ENCODE peak calls at places on chromosome 6, in ten cellular contexts. One of them, this sample, is unnamed.

GRCh38 chr6:111894951-111895350 is 21.7 kb upstream of the FYN start:
- DNase-seq in DND-41: no peak
- DNase-seq in breast epithelium: no peak
- DNase-seq in bronchial epithelial cell: no peak
- DNase-seq in mesendoderm: no peak
- DNase-seq in astrocyte: no peak
- DNase-seq in aorta: no peak
- DNase-seq in upper lobe of right lung: no peak
- DNase-seq in endodermal cell: no peak
- DNase-seq in left lung: no peak
- DNase-seq in this sample: peak; percentile 26

GRCh38 chr6:42929928-42930360 is 664 bp downstream of the CNPY3 start:
- DNase-seq in DND-41: peak; percentile 87
- DNase-seq in breast epithelium: no peak
- DNase-seq in bronchial epithelial cell: peak; percentile 78
- DNase-seq in mesendoderm: no peak
- DNase-seq in astrocyte: peak; percentile 71
- DNase-seq in aorta: no peak
- DNase-seq in upper lobe of right lung: no peak
- DNase-seq in endodermal cell: no peak
- DNase-seq in left lung: peak; percentile 54
- DNase-seq in this sample: peak; percentile 66

GRCh38 chr6:72857791-72858190 is 235.9 kb downstream of the KCNQ5 start:
- DNase-seq in DND-41: no peak
- DNase-seq in breast epithelium: no peak
- DNase-seq in bronchial epithelial cell: peak; percentile 13
- DNase-seq in mesendoderm: peak; percentile 8
- DNase-seq in astrocyte: peak; percentile 45
- DNase-seq in aorta: no peak
- DNase-seq in upper lobe of right lung: no peak
- DNase-seq in endodermal cell: no peak
- DNase-seq in left lung: no peak
- DNase-seq in this sample: peak; percentile 43

GRCh38 chr6:48476257-48476656 is 365.3 kb upstream of the PTCHD4 start:
- DNase-seq in DND-41: no peak
- DNase-seq in breast epithelium: no peak
- DNase-seq in bronchial epithelial cell: peak; percentile 74
- DNase-seq in mesendoderm: peak; percentile 66
- DNase-seq in astrocyte: peak; percentile 1
- DNase-seq in aorta: no peak
- DNase-seq in upper lobe of right lung: no peak
- DNase-seq in endodermal cell: peak; percentile 72
- DNase-seq in left lung: no peak
- DNase-seq in this sample: no peak

GRCh38 chr6:28794175-28795002 is 129.4 kb downstream of the TRIM27 start:
- DNase-seq in DND-41: no peak
- DNase-seq in breast epithelium: no peak
- DNase-seq in bronchial epithelial cell: peak; percentile 66
- DNase-seq in mesendoderm: peak; percentile 82
- DNase-seq in astrocyte: peak; percentile 22
- DNase-seq in aorta: no peak
- DNase-seq in upper lobe of right lung: no peak
- DNase-seq in endodermal cell: peak; percentile 83
- DNase-seq in left lung: no peak
- DNase-seq in this sample: peak; percentile 38

GRCh38 chr6:125357515-125358256 is 55.9 kb upstream of the HDDC2 start:
- DNase-seq in DND-41: peak; percentile 7
- DNase-seq in breast epithelium: no peak
- DNase-seq in bronchial epithelial cell: peak; percentile 7
- DNase-seq in mesendoderm: no peak
- DNase-seq in astrocyte: peak; percentile 26
- DNase-seq in aorta: no peak
- DNase-seq in upper lobe of right lung: no peak
- DNase-seq in endodermal cell: peak; percentile 52
- DNase-seq in left lung: no peak
- DNase-seq in this sample: no peak

GRCh38 chr6:8064638-8065518 is 689 bp upstream of the BLOC1S5 start:
- DNase-seq in DND-41: peak; percentile 10
- DNase-seq in breast epithelium: no peak
- DNase-seq in bronchial epithelial cell: no peak
- DNase-seq in mesendoderm: peak; percentile 20
- DNase-seq in astrocyte: no peak
- DNase-seq in aorta: no peak
- DNase-seq in upper lobe of right lung: no peak
- DNase-seq in endodermal cell: peak; percentile 55
- DNase-seq in left lung: no peak
- DNase-seq in this sample: no peak

GRCh38 chr6:131135244-131136020 is at the start of gene AKAP7:
- DNase-seq in DND-41: peak; percentile 67
- DNase-seq in breast epithelium: peak; percentile 73
- DNase-seq in bronchial epithelial cell: peak; percentile 32
- DNase-seq in mesendoderm: peak; percentile 93
- DNase-seq in astrocyte: peak; percentile 48
- DNase-seq in aorta: peak; percentile 93
- DNase-seq in upper lobe of right lung: peak; percentile 93
- DNase-seq in endodermal cell: peak; percentile 95
- DNase-seq in left lung: peak; percentile 75
- DNase-seq in this sample: peak; percentile 74

GRCh38 chr6:133376743-133377142 is 135.6 kb downstream of the EYA4 start:
- DNase-seq in DND-41: no peak
- DNase-seq in breast epithelium: no peak
- DNase-seq in bronchial epithelial cell: no peak
- DNase-seq in mesendoderm: no peak
- DNase-seq in astrocyte: no peak
- DNase-seq in aorta: no peak
- DNase-seq in upper lobe of right lung: no peak
- DNase-seq in endodermal cell: no peak
- DNase-seq in left lung: no peak
- DNase-seq in this sample: no peak

GRCh38 chr6:18117136-18117535 is 5.3 kb downstream of the NHLRC1 start:
- DNase-seq in DND-41: no peak
- DNase-seq in breast epithelium: no peak
- DNase-seq in bronchial epithelial cell: peak; percentile 10
- DNase-seq in mesendoderm: no peak
- DNase-seq in astrocyte: no peak
- DNase-seq in aorta: no peak
- DNase-seq in upper lobe of right lung: no peak
- DNase-seq in endodermal cell: no peak
- DNase-seq in left lung: no peak
- DNase-seq in this sample: no peak

GRCh38 chr6:104705095-104705707 is 154.5 kb downstream of the HACE1 start:
- DNase-seq in DND-41: peak; percentile 85
- DNase-seq in breast epithelium: no peak
- DNase-seq in bronchial epithelial cell: peak; percentile 92
- DNase-seq in mesendoderm: peak; percentile 77
- DNase-seq in astrocyte: peak; percentile 86
- DNase-seq in aorta: no peak
- DNase-seq in upper lobe of right lung: no peak
- DNase-seq in endodermal cell: no peak
- DNase-seq in left lung: no peak
- DNase-seq in this sample: peak; percentile 42

GRCh38 chr6:36374194-36374593 is 13.3 kb downstream of the ETV7 start:
- DNase-seq in DND-41: no peak
- DNase-seq in breast epithelium: no peak
- DNase-seq in bronchial epithelial cell: no peak
- DNase-seq in mesendoderm: no peak
- DNase-seq in astrocyte: no peak
- DNase-seq in aorta: peak; percentile 46
- DNase-seq in upper lobe of right lung: no peak
- DNase-seq in endodermal cell: no peak
- DNase-seq in left lung: no peak
- DNase-seq in this sample: no peak

GRCh38 chr6:41367061-41367460 is 31.7 kb downstream of the NCR2 start:
- DNase-seq in DND-41: no peak
- DNase-seq in breast epithelium: no peak
- DNase-seq in bronchial epithelial cell: no peak
- DNase-seq in mesendoderm: no peak
- DNase-seq in astrocyte: no peak
- DNase-seq in aorta: no peak
- DNase-seq in upper lobe of right lung: no peak
- DNase-seq in endodermal cell: no peak
- DNase-seq in left lung: no peak
- DNase-seq in this sample: no peak

GRCh38 chr6:155155787-155156447 is 107.9 kb upstream of the CLDN20 start:
- DNase-seq in DND-41: no peak
- DNase-seq in breast epithelium: no peak
- DNase-seq in bronchial epithelial cell: no peak
- DNase-seq in mesendoderm: no peak
- DNase-seq in astrocyte: no peak
- DNase-seq in aorta: no peak
- DNase-seq in upper lobe of right lung: no peak
- DNase-seq in endodermal cell: no peak
- DNase-seq in left lung: no peak
- DNase-seq in this sample: no peak

GRCh38 chr6:110191477-110191876 is 11.2 kb downstream of the CDC40 start:
- DNase-seq in DND-41: no peak
- DNase-seq in breast epithelium: no peak
- DNase-seq in bronchial epithelial cell: no peak
- DNase-seq in mesendoderm: no peak
- DNase-seq in astrocyte: no peak
- DNase-seq in aorta: no peak
- DNase-seq in upper lobe of right lung: no peak
- DNase-seq in endodermal cell: no peak
- DNase-seq in left lung: no peak
- DNase-seq in this sample: no peak

GRCh38 chr6:144277605-144278227 is 7.4 kb upstream of the UTRN start:
- DNase-seq in DND-41: no peak
- DNase-seq in breast epithelium: no peak
- DNase-seq in bronchial epithelial cell: no peak
- DNase-seq in mesendoderm: no peak
- DNase-seq in astrocyte: no peak
- DNase-seq in aorta: no peak
- DNase-seq in upper lobe of right lung: no peak
- DNase-seq in endodermal cell: no peak
- DNase-seq in left lung: no peak
- DNase-seq in this sample: no peak
- H3K4me3 ChIP-seq in DND-41: no peak overlapping the region
- H3K4me3 ChIP-seq in breast epithelium: no peak overlapping the region
- H3K4me3 ChIP-seq in bronchial epithelial cell: no peak overlapping the region
- H3K4me3 ChIP-seq in mesendoderm: no peak overlapping the region
- H3K4me3 ChIP-seq in astrocyte: no peak overlapping the region
- H3K4me3 ChIP-seq in aorta: no peak overlapping the region
- H3K4me3 ChIP-seq in upper lobe of right lung: no peak overlapping the region
- H3K4me3 ChIP-seq in endodermal cell: no peak overlapping the region
- H3K4me3 ChIP-seq in left lung: no peak overlapping the region
- H3K4me3 ChIP-seq in this sample: no peak overlapping the region

DNA sequence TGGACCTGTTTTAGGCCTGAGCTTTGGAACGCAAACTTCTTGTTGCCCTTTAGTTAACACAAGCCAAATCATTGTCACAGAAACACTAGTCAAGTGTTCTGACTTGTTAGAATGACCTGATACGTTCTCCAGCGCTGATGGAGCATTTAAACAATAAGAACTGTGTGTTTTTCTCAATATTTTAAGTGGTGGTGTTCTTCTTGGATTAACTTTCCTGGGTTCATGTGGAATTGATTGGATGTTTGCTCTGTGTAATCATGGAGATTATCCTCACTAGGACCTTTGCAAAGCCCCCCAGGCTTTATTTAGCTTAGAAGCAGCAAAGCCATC is 1.6 kb downstream of the LRRC1 start:
- DNase-seq in DND-41: no peak
- DNase-seq in breast epithelium: no peak
- DNase-seq in bronchial epithelial cell: peak; percentile 63
- DNase-seq in mesendoderm: no peak
- DNase-seq in astrocyte: no peak
- DNase-seq in aorta: no peak
- DNase-seq in upper lobe of right lung: no peak
- DNase-seq in endodermal cell: no peak
- DNase-seq in left lung: no peak
- DNase-seq in this sample: no peak
- H3K4me3 ChIP-seq in DND-41: peak overlapping the region; percentile 82
- H3K4me3 ChIP-seq in breast epithelium: peak overlapping the region; percentile 93
- H3K4me3 ChIP-seq in bronchial epithelial cell: peak overlapping the region; percentile 70
- H3K4me3 ChIP-seq in mesendoderm: no peak overlapping the region
- H3K4me3 ChIP-seq in astrocyte: peak overlapping the region; percentile 83
- H3K4me3 ChIP-seq in aorta: peak overlapping the region; percentile 80
- H3K4me3 ChIP-seq in upper lobe of right lung: peak overlapping the region; percentile 84
- H3K4me3 ChIP-seq in endodermal cell: peak overlapping the region; percentile 93
- H3K4me3 ChIP-seq in left lung: no peak overlapping the region
- H3K4me3 ChIP-seq in this sample: peak overlapping the region; percentile 89

DNA sequence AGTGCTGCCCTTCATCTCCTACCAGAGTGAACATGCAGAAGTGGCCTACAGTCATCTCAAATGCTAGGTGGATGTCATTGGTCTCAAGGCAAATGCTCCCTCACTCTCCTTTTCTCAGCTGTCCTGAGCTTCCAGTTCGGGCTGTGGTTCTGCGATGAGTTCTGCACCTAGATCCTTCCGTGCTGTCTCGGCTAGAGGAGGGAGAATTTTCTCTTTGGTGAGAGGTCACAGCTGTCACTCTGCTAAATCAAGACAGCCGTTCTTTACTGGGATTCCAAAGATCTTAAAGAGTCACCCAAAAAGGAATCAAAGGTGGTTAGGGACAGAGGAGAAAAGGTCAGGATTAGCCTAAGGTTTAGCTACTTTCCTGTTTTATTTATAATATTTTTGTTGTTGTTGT is 2.9 kb downstream of the WRNIP1 start:
- DNase-seq in DND-41: no peak
- DNase-seq in breast epithelium: no peak
- DNase-seq in bronchial epithelial cell: no peak
- DNase-seq in mesendoderm: no peak
- DNase-seq in astrocyte: no peak
- DNase-seq in aorta: no peak
- DNase-seq in upper lobe of right lung: no peak
- DNase-seq in endodermal cell: no peak
- DNase-seq in left lung: no peak
- DNase-seq in this sample: no peak
- H3K4me3 ChIP-seq in DND-41: peak overlapping the region; percentile 96
- H3K4me3 ChIP-seq in breast epithelium: peak overlapping the region; percentile 94
- H3K4me3 ChIP-seq in bronchial epithelial cell: peak overlapping the region; percentile 89
- H3K4me3 ChIP-seq in mesendoderm: no peak overlapping the region
- H3K4me3 ChIP-seq in astrocyte: peak overlapping the region; percentile 91
- H3K4me3 ChIP-seq in aorta: no peak overlapping the region
- H3K4me3 ChIP-seq in upper lobe of right lung: peak overlapping the region; percentile 82
- H3K4me3 ChIP-seq in endodermal cell: peak overlapping the region; percentile 93
- H3K4me3 ChIP-seq in left lung: peak overlapping the region; percentile 5
- H3K4me3 ChIP-seq in this sample: peak overlapping the region; percentile 92

DNA sequence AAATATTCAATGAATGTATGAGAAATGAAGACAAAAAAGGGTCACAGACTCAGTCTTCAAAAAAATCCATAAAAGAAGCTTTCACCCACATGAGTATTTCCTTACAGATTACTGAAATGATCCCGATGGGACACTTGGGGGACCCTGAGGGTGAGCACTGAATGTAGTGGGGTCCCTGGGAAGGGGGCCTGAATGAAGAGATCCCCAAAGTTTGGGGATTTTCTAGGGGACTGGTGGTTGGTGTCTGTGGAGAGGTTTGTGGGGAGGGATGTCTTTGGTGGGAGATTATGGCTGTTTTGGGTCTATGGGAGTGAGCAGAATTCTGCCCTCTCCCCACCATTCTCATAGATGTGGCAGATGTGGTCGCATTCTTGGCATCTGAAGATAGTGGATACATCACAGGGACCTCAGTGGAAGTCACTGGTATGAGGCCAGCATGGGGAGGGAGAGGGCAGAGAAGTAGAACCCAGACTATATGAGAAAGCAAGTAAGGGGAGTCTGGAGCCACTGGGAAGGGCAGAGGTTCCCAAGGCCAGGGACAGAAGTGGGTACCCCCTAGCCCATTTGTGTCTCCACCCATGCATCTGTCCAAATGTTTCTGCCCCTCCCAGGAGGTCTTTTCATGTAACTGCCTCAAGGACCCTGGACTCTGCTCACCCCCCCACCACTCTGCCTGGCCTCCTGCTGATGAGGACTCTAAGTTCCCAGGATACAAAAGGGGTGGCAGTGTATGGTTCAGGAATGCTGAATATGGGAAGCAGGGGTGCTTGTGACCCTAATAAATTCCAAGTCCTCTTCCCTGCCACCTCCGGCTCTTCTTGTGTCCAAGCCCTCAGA is 1.8 kb downstream of the HSD17B8 start:
- DNase-seq in DND-41: no peak
- DNase-seq in breast epithelium: no peak
- DNase-seq in bronchial epithelial cell: peak; percentile 8
- DNase-seq in mesendoderm: no peak
- DNase-seq in astrocyte: no peak
- DNase-seq in aorta: no peak
- DNase-seq in upper lobe of right lung: no peak
- DNase-seq in endodermal cell: no peak
- DNase-seq in left lung: no peak
- DNase-seq in this sample: peak; percentile 52
- H3K4me3 ChIP-seq in DND-41: no peak overlapping the region
- H3K4me3 ChIP-seq in breast epithelium: no peak overlapping the region
- H3K4me3 ChIP-seq in bronchial epithelial cell: no peak overlapping the region
- H3K4me3 ChIP-seq in mesendoderm: no peak overlapping the region
- H3K4me3 ChIP-seq in astrocyte: peak overlapping the region; percentile 1
- H3K4me3 ChIP-seq in aorta: no peak overlapping the region
- H3K4me3 ChIP-seq in upper lobe of right lung: no peak overlapping the region
- H3K4me3 ChIP-seq in endodermal cell: no peak overlapping the region
- H3K4me3 ChIP-seq in left lung: no peak overlapping the region
- H3K4me3 ChIP-seq in this sample: no peak overlapping the region